ENCODE peak calls at places on chromosome 11, in eight cellular contexts. A, P, Q, B, O, I, E and J are unnamed samples.

GRCh38 chr11:115606223-115607220 is 102.3 kb upstream of the CADM1 start:
- DNase-seq in A (peak), P (no peak), Q (no peak), B (peak), O (no peak), I (no peak), E (no peak), J (no peak)

GRCh38 chr11:102452461-102453285 is at the start of gene TMEM123:
- DNase-seq in A (peak), P (peak), Q (peak), B (peak), O (peak), I (peak), E (peak), J (peak)

GRCh38 chr11:8017894-8018741 is 31.0 kb downstream of the EIF3F start:
- DNase-seq in A (peak), P (no peak), Q (peak), B (no peak), O (no peak), I (no peak), E (no peak), J (no peak)

GRCh38 chr11:133821776-133822175 is 23.5 kb downstream of the SPATA19 start:
- DNase-seq in A (no peak), P (no peak), Q (peak), B (peak), O (peak), I (no peak), E (peak), J (no peak)

GRCh38 chr11:133793271-133793848 is 52.0 kb downstream of the SPATA19 start:
- DNase-seq in A (no peak), P (no peak), Q (peak), B (no peak), O (no peak), I (no peak), E (no peak), J (no peak)

GRCh38 chr11:128318856-128319474 is 268.4 kb downstream of the ETS1 start:
- DNase-seq in A (no peak), P (no peak), Q (no peak), B (no peak), O (no peak), I (no peak), E (no peak), J (no peak)

GRCh38 chr11:123063396-123064267 is 1.7 kb upstream of the HSPA8 start:
- DNase-seq in A (peak), P (peak), Q (peak), B (no peak), O (no peak), I (peak), E (no peak), J (no peak)

GRCh38 chr11:122007611-122008071 is 108.4 kb downstream of the BLID start:
- DNase-seq in A (peak), P (no peak), Q (no peak), B (no peak), O (no peak), I (peak), E (no peak), J (no peak)

GRCh38 chr11:60857378-60858232 is 1.9 kb upstream of the PTGDR2 start:
- DNase-seq in A (no peak), P (no peak), Q (no peak), B (no peak), O (no peak), I (peak), E (no peak), J (no peak)

GRCh38 chr11:15309296-15309695 is 194.6 kb downstream of the INSC start:
- DNase-seq in A (peak), P (no peak), Q (no peak), B (no peak), O (no peak), I (no peak), E (no peak), J (no peak)

GRCh38 chr11:61917357-61918109 is at the start of gene RAB3IL1:
- DNase-seq in A (peak), P (peak), Q (peak), B (peak), O (peak), I (peak), E (peak), J (peak)